ENCODE peak calls at places on chromosomes 2 and 18, in eight cellular contexts. W is pancreas, B is SK-N-SH, A is foreskin fibroblast, U is neural crest cell, M is thoracic aorta, H is fibroblast of the aortic adventitia, T is HCT116. E is an unnamed sample.

GRCh38 chr18:68566991-68567390 is 147.9 kb downstream of the TMX3 start:
- DNase-seq in M (no peak), T (no peak), U (no peak), A (no peak), B (no peak), W (no peak), H (no peak), E (no peak)

GRCh38 chr2:20650412-20650879 is 452 bp downstream of the HS1BP3 start:
- DNase-seq in M (no peak), U (no peak), W (no peak), B (peak), T (no peak), A (no peak), H (peak), E (no peak)

GRCh38 chr2:26245810-26246209 is 1.1 kb downstream of the HADHB start:
- DNase-seq in T (no peak), B (no peak), W (no peak), H (peak), U (no peak), A (no peak), M (no peak), E (no peak)

GRCh38 chr18:13435596-13436333 is 217.2 kb downstream of the LDLRAD4 start:
- DNase-seq in T (no peak), U (no peak), W (no peak), H (peak), A (no peak), M (peak), B (no peak), E (no peak)

GRCh38 chr2:39266139-39266805 is 22.5 kb upstream of the CDKL4 start:
- DNase-seq in U (no peak), B (no peak), W (no peak), M (no peak), T (no peak), A (no peak), H (no peak), E (no peak)

GRCh38 chr2:42928692-42929576 is 136.6 kb upstream of the HAAO start:
- DNase-seq in U (peak), W (no peak), A (no peak), T (no peak), H (peak), B (peak), M (no peak), E (no peak)

GRCh38 chr2:18479901-18480369 is 80.5 kb downstream of the RDH14 start:
- DNase-seq in B (no peak), M (no peak), W (no peak), T (no peak), A (peak), U (no peak), H (peak), E (peak)

GRCh38 chr18:49651033-49651432 is 89.2 kb downstream of the LIPG start:
- DNase-seq in T (no peak), B (no peak), M (no peak), H (no peak), A (no peak), U (no peak), W (no peak), E (no peak)

GRCh38 chr2:135650721-135651120 is 90.9 kb upstream of the UBXN4 start:
- DNase-seq in B (no peak), T (no peak), U (no peak), M (no peak), A (no peak), H (no peak), W (no peak), E (no peak)

GRCh38 chr2:45930396-45930792 is 278.9 kb downstream of the PRKCE start:
- DNase-seq in U (no peak), M (no peak), B (no peak), T (no peak), W (no peak), H (peak), A (peak), E (no peak)

GRCh38 chr2:188369365-188369764 is 77.7 kb downstream of the GULP1 start:
- DNase-seq in U (peak), H (peak), M (no peak), B (peak), A (peak), W (no peak), T (peak), E (no peak)

GRCh38 chr18:11034816-11035215 is 114.6 kb downstream of the PIEZO2 start:
- DNase-seq in B (no peak), H (peak), W (no peak), U (no peak), M (no peak), T (no peak), A (no peak), E (no peak)

GRCh38 chr2:72694715-72695496 is 130.9 kb downstream of the EXOC6B start:
- DNase-seq in B (peak), U (no peak), H (peak), A (peak), T (no peak), M (no peak), W (no peak), E (peak)

GRCh38 chr18:12518832-12519534 is 111.3 kb downstream of the PRELID3A start:
- DNase-seq in B (no peak), W (no peak), H (no peak), A (no peak), U (no peak), T (no peak), M (no peak), E (no peak)

GRCh38 chr2:190545756-190546385 is 11.3 kb upstream of the NEMP2 start:
- DNase-seq in T (no peak), B (no peak), M (no peak), W (no peak), U (no peak), H (peak), A (no peak), E (no peak)

GRCh38 chr18:59265246-59266018 is 7.8 kb downstream of the RAX start:
- DNase-seq in B (peak), M (no peak), W (no peak), T (no peak), H (no peak), A (no peak), U (no peak), E (no peak)

GRCh38 chr2:53740170-53740569 is 27.4 kb upstream of the CHAC2 start:
- DNase-seq in W (no peak), T (peak), B (peak), U (no peak), M (no peak), H (peak), A (peak), E (no peak)

GRCh38 chr2:105636109-105636740 is 108.5 kb upstream of the NCK2 start:
- DNase-seq in A (no peak), W (no peak), M (no peak), T (no peak), U (no peak), B (no peak), H (no peak), E (no peak)

GRCh38 chr2:24181849-24182248 is 7.0 kb downstream of the FAM228A start:
- DNase-seq in H (no peak), T (no peak), U (no peak), B (no peak), M (no peak), A (no peak), W (no peak), E (no peak)

GRCh38 chr2:126945118-126945517 is 46.4 kb downstream of the TEX51 start:
- DNase-seq in H (no peak), M (no peak), A (no peak), W (peak), B (peak), T (no peak), U (no peak), E (no peak)

GRCh38 chr2:133004623-133005022 is 334.6 kb upstream of the LYPD1 start:
- DNase-seq in A (no peak), H (no peak), T (no peak), W (no peak), M (no peak), B (no peak), U (no peak), E (no peak)

DNA sequence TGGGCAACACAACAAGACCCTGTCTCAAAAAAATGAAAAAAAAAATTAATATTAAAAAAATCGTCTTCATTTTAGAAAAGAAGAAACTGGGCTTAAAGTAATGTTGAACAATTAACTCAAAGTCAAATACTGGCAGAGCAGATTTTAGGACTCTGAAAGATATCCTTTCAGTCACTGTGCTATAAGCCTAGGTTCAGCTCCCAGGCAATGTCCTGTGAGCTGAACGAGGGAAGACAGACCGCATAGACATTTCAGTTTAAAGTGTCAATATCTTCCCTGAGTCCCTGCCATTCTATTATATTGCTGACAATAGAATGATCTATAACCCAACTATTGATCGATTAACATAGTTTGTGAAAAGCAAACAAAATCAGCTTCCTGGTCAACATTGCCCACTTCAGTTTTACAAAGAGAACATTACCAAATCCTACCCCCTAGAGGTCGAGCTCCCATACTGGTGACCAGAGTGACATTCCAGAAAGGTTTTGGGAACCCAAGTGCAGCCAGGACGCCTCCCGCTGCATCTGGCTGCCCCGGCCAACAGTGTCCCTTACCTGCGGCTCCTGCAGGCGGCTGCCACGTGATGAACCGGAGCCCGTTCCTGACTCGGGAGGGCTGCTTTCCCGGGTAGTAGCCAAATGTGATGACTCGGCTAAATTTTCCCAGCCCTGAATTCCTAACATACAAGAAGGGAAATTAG is 639 bp downstream of the MRO start:
- DNase-seq in M (no peak), B (peak), W (peak), H (peak), U (peak), A (no peak), T (no peak), E (no peak)
- TF ChIP-seq CTCF in M (no peak), B (no peak), W (no peak), H (peak), U (no peak), A (peak), T (peak), E (no peak)

DNA sequence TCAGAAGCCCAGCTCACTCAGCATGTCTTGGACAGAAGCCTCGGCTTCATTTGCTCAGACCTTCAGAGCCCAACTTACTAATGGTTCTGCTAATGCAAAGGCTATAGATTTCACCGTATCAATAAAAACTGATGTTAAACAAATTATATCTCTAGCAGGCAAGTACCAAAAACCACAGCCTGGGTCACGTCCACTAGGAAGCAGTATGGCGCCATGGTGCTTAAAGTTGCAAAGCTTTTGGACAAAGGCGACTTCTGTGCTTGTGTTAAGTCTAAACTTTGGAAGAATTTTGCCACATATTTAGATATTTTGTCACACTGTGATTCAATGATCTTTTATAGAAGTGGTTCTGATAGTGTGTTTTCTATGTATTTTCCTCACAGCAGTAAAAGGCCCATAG is 276.8 kb upstream of the PARD3B start:
- DNase-seq in B (no peak), U (no peak), W (no peak), H (no peak), T (no peak), M (no peak), A (no peak), E (no peak)
- TF ChIP-seq CTCF in B (no peak), U (no peak), W (no peak), H (no peak), T (no peak), M (no peak), A (peak), E (no peak)

GRCh38 chr18:46097378-46097852 is 681 bp downstream of the ATP5F1A start:
- DNase-seq in W (no peak), H (no peak), U (no peak), A (no peak), M (no peak), T (no peak), B (no peak), E (no peak)

GRCh38 chr18:46099463-46099862 is 1.4 kb upstream of the ATP5F1A start:
- DNase-seq in A (no peak), U (no peak), H (no peak), W (no peak), B (no peak), M (no peak), T (no peak), E (no peak)

GRCh38 chr18:46098616-46098933 is 479 bp upstream of the ATP5F1A start:
- DNase-seq in T (no peak), U (no peak), B (no peak), W (no peak), A (no peak), M (no peak), H (no peak), E (no peak)

GRCh38 chr18:46096651-46097300 is 1.3 kb downstream of the ATP5F1A start:
- DNase-seq in W (no peak), B (no peak), A (no peak), H (peak), M (no peak), U (no peak), T (no peak), E (no peak)

DNA sequence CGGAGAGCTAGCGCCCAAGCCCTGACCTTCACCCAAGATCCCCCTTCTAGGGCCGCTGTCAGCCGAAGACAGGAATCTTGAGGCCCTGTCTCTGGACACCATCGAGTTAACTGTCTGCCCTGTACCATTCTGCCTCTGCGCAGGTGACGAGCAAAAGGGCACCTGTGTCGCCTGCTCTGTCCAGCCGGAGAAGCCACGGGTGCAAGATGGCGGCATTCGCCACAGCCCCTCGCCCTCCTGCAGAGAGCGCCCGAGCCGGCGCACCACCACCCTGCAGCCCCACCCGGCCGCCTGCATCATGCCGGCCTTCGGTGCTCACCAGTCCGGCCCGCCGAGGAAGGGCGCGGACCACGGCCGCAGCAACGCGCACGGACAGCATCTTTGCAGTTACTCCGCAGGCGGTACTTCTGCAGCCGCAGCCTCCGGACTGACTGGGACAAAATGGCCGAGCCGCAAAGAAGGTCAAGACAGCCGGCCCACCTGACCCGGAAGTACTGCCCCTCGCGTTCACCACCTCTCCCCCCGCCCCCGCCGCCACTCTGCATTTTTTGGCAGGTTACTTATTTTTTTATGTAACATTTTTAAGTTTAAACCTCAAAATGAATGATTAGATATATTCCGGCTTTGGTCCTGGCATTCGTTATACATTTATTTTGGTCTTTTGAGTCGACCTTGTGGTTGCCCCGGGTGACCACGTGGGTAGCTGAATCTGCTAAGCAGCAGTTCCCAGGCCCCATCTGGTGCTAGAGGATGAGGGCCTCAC is at the start of gene ATP5F1A:
- DNase-seq in M (peak), U (peak), T (peak), B (peak), A (peak), W (peak), H (peak), E (peak)
- TF ChIP-seq CTCF in M (no peak), U (peak), T (no peak), B (peak), A (no peak), W (no peak), H (no peak), E (peak)

GRCh38 chr2:117931266-117931665 is 82.6 kb downstream of the CCDC93 start:
- DNase-seq in B (no peak), U (no peak), T (no peak), M (no peak), H (no peak), W (no peak), A (no peak), E (no peak)
- TF ChIP-seq CTCF in B (no peak), U (no peak), T (no peak), M (no peak), H (no peak), W (no peak), A (no peak), E (no peak)

DNA sequence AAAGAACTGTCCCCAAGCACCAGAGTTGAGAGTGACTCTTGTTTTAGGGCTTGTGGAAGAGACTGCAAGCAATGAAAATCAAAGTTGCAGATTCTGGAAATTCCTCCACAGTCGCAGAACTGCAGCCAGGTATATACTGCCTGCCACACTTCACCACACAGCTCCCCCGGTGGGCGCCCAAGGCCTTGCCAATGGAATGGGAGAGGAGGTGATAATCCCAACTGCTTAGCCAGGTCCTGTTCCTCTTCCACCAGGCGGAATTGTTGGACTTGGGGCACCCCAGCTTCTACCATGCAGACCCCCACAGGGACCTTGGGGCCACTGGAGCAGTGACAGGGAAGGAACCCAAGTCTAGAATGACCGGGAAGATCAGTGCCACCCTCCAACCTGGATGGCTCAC is 4.8 kb upstream of the PDIA6 start:
- DNase-seq in B (peak), T (peak), A (no peak), W (no peak), M (no peak), H (no peak), U (no peak), E (no peak)
- TF ChIP-seq CTCF in B (peak), T (peak), A (peak), W (no peak), M (no peak), H (peak), U (peak), E (no peak)

E was measured in AG09319.